ENCODE peak calls at places on chromosomes 6 and 20, in six cellular contexts. W is H1, Z is HepG2, U is GM12891, M is K562, S is GM12878. T is an unnamed sample.

GRCh38 chr6:109455161-109455501 is 441 bp downstream of the MICAL1 start:
- DNase-seq in U (no peak), S (no peak), Z (no peak), M (no peak), W (no peak), T (peak; percentile 50)

GRCh38 chr6:138847884-138848283 is 52.0 kb downstream of the ECT2L start:
- DNase-seq in U (no peak), S (no peak), W (no peak), M (no peak), Z (no peak), T (no peak)

GRCh38 chr6:29737707-29738630 is 14.7 kb downstream of the HLA-F start:
- DNase-seq in S (no peak), U (peak; percentile 46), M (peak; percentile 52), W (no peak), Z (peak; percentile 75), T (peak; percentile 35)

GRCh38 chr6:141610741-141611140 is 522.0 kb upstream of the GJE1 start:
- DNase-seq in U (no peak), Z (peak; percentile 7), W (peak; percentile 7), M (no peak), S (no peak), T (no peak)

GRCh38 chr6:130365166-130366010 is 429 bp upstream of the TMEM200A start:
- DNase-seq in U (peak; percentile 53), W (peak; percentile 39), M (peak; percentile 68), Z (peak; percentile 40), S (no peak), T (peak; percentile 40)

GRCh38 chr6:63573899-63574553 is 1.7 kb downstream of the LOC128125822 start:
- DNase-seq in U (no peak), S (peak; percentile 33), M (peak; percentile 54), W (no peak), Z (peak; percentile 87), T (no peak)

GRCh38 chr6:112311950-112312547 is 35.1 kb upstream of the RFPL4B start:
- DNase-seq in M (peak; percentile 39), S (no peak), Z (peak; percentile 7), U (no peak), W (no peak), T (no peak)

GRCh38 chr6:136401749-136402148 is 112.1 kb upstream of the BCLAF1 start:
- DNase-seq in W (no peak), U (no peak), M (no peak), S (no peak), Z (no peak), T (no peak)

GRCh38 chr20:62186887-62187866 is 4.3 kb downstream of the MTG2 start:
- DNase-seq in Z (no peak), W (no peak), M (no peak), S (no peak), U (no peak), T (no peak)

GRCh38 chr6:151353795-151354194 is 37.6 kb downstream of the ZBTB2 start:
- DNase-seq in W (no peak), Z (no peak), U (no peak), M (no peak), S (no peak), T (no peak)

GRCh38 chr6:166907871-166908806 is 48.2 kb downstream of the RNASET2 start:
- DNase-seq in M (no peak), U (no peak), S (no peak), Z (peak; percentile 27), W (no peak), T (no peak)

GRCh38 chr6:84547341-84547794 is 217.0 kb downstream of the TBX18 start:
- DNase-seq in Z (no peak), W (no peak), S (peak; percentile 31), U (no peak), M (peak; percentile 7), T (no peak)

GRCh38 chr6:75115501-75115900 is 90.4 kb downstream of the COL12A1 start:
- DNase-seq in W (no peak), M (no peak), S (no peak), Z (no peak), U (no peak), T (no peak)

GRCh38 chr6:147709396-147710272 is 201.1 kb downstream of the SAMD5 start:
- DNase-seq in U (no peak), W (no peak), S (no peak), Z (peak; percentile 7), M (peak; percentile 48), T (no peak)

GRCh38 chr6:107098436-107099307 is 16.6 kb downstream of the BEND3 start:
- DNase-seq in Z (no peak), M (no peak), S (no peak), U (no peak), W (no peak), T (no peak)

GRCh38 chr6:32085759-32086458 is 23.2 kb downstream of the TNXB start:
- DNase-seq in W (no peak), M (peak; percentile 71), U (no peak), Z (no peak), S (no peak), T (no peak)

GRCh38 chr20:21509079-21509596 is 4.7 kb downstream of the NKX2-2 start:
- DNase-seq in W (no peak), M (no peak), Z (no peak), S (no peak), U (no peak), T (no peak)

GRCh38 chr6:166156942-166157341 is 10.7 kb downstream of the TBXT start:
- DNase-seq in M (no peak), S (no peak), Z (peak; percentile 6), U (no peak), W (no peak), T (no peak)

GRCh38 chr6:21781075-21781474 is 187.5 kb downstream of the SOX4 start:
- DNase-seq in S (no peak), U (no peak), Z (no peak), M (no peak), W (no peak), T (no peak)

GRCh38 chr6:8969747-8970146 is 534.4 kb upstream of the SLC35B3 start:
- DNase-seq in M (no peak), W (no peak), Z (no peak), S (no peak), U (no peak), T (no peak)

GRCh38 chr6:105771313-105771970 is 314.7 kb upstream of the PRDM1 start:
- DNase-seq in U (no peak), M (no peak), W (no peak), Z (no peak), S (no peak), T (no peak)

GRCh38 chr6:74410630-74411029 is 714.6 kb downstream of the CD109 start:
- DNase-seq in M (no peak), S (no peak), U (no peak), W (no peak), Z (no peak), T (no peak)

GRCh38 chr6:40733290-40733689 is 146.1 kb upstream of the LRFN2 start:
- DNase-seq in M (no peak), U (no peak), S (no peak), Z (no peak), W (no peak), T (no peak)

GRCh38 chr6:142693446-142693845 is 251.5 kb downstream of the HIVEP2 start:
- DNase-seq in U (no peak), M (no peak), Z (no peak), W (no peak), S (no peak), T (no peak)

GRCh38 chr6:136069119-136069518 is 181.0 kb downstream of the MTFR2 start:
- DNase-seq in M (no peak), Z (no peak), U (no peak), S (no peak), W (no peak), T (no peak)

GRCh38 chr6:159693894-159694545 is 979 bp upstream of the SOD2 start:
- DNase-seq in U (no peak), Z (peak; percentile 73), S (no peak), W (no peak), M (peak; percentile 37), T (no peak)
- TF ChIP-seq POLR2A in U (no peak), Z (no peak), S (no peak), W (no peak), M (no peak), T (no peak)

GRCh38 chr6:169852504-169853195 is 101.2 kb downstream of the ERMARD start:
- DNase-seq in S (no peak), Z (no peak), M (no peak), U (no peak), W (no peak), T (no peak)

GRCh38 chr6:169854083-169854725 is 102.8 kb downstream of the ERMARD start:
- DNase-seq in W (no peak), M (no peak), U (no peak), Z (no peak), S (no peak), T (no peak)

GRCh38 chr6:169853196-169854082 is 102.0 kb downstream of the ERMARD start:
- DNase-seq in M (no peak), Z (no peak), S (no peak), U (no peak), W (no peak), T (no peak)

GRCh38 chr6:169857343-169858292 is 106.2 kb downstream of the ERMARD start:
- DNase-seq in Z (no peak), M (no peak), S (no peak), W (no peak), U (no peak), T (no peak)

DNA sequence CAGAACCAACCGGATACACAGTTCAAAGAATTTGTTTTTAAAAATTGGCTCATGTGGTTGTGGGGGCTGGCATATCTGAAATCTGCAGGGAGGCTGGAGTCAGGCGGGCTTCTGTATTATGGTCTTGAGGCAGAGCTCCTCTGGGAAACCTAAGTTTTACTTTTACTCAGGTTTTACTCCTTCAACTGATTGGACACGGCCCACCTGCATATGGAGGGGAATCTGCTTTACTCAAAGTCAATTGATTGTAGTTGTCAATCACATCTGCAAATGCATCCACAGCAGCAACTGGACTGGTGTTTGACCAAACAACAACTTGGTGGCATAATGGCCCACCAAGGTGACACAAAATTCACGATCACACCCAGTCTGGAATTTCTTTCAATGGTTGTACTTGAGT is 103.4 kb downstream of the ERMARD start:
- DNase-seq in M (no peak), Z (no peak), U (no peak), W (no peak), S (no peak), T (no peak)
- TF ChIP-seq TAF1 in M (no peak), Z (no peak), U (no peak), W (no peak), S (no peak), T (no peak)

GRCh38 chr20:34872604-34873224 is at the start of gene GGT7:
- DNase-seq in M (peak; percentile 93), U (peak; percentile 86), W (peak; percentile 60), S (peak; percentile 24), Z (peak; percentile 81), T (peak; percentile 77)
- TF ChIP-seq POLR2A in M (peak; percentile 74), U (no peak), W (no peak), S (peak; percentile 83), Z (peak; percentile 37), T (peak; percentile 31)

DNA sequence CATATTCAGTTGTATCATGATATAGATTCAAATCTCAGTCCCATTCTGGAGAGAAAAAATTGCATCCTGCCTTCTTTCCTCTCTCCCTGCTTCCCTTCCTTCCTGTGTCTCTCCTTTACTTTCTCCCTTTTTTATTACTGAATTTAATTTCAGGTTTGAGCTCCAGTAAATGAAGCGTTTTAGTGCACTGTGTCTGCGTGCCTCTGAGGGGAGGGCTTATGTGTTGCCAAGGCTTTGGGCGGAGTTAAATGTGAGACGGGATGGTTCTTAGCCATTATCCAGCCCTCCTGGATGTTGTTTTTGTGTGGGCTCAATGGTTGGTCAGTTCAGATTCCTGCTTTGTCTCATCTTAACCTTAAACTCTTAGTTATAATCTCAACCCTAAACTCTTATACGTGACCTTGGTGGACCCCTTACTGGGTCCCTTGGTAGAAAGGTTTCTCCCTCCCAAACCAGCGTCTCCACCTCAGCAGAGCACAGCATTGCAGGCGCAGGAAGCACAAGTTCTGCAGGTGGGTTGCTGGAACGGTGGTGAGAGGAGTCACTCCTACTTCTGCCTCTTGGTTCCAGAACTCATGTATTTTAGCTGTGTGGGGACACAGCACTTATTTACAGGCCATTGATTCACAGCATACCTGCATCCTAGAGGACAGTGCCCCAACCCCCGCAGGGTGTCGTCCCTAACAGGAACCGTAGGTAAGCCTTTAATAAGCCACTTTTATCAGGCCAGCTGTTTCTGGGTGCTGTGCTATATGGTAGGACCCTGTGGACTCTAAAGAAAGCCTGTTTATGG is 68.5 kb downstream of the DNAH8 start:
- DNase-seq in S (no peak), Z (no peak), U (no peak), M (no peak), W (no peak), T (no peak)
- TF ChIP-seq TAF1 in S (no peak), Z (no peak), U (no peak), M (no peak), W (no peak), T (no peak)

T was measured in GM12892.